ENCODE peak calls at places on chromosomes 11 and 22, in four cellular contexts. N is lower leg skin, S is brain microvascular endothelial cell, W is psoas muscle. Y is an unnamed sample.

GRCh38 chr11:95459268-95460040 is 228.5 kb upstream of the SESN3 start:
- DNase-seq in N (no peak), S (no peak), W (no peak), Y (peak; percentile 52)

GRCh38 chr11:63687845-63688244 is 6.5 kb downstream of the RTN3 start:
- DNase-seq in N (no peak), S (no peak), W (no peak), Y (no peak)

GRCh38 chr22:28440517-28441366 is 238.9 kb downstream of the TTC28 start:
- DNase-seq in N (no peak), S (peak; percentile 24), W (no peak), Y (peak; percentile 74)

GRCh38 chr11:28146123-28146751 is 38.0 kb downstream of the METTL15 start:
- DNase-seq in N (no peak), S (peak; percentile 72), W (no peak), Y (peak; percentile 88)

GRCh38 chr22:23060612-23061400 is 9.5 kb upstream of the GNAZ start:
- DNase-seq in N (no peak), S (no peak), W (peak; percentile 53), Y (no peak)

GRCh38 chr22:34812631-34813030 is 253.3 kb upstream of the ISX start:
- DNase-seq in N (no peak), S (no peak), W (no peak), Y (peak; percentile 66)

GRCh38 chr11:117595440-117595839 is 201.6 kb downstream of the DSCAML1 start:
- DNase-seq in N (no peak), S (no peak), W (no peak), Y (no peak)

GRCh38 chr11:96227244-96227643 is 115.8 kb downstream of the MAML2 start:
- DNase-seq in N (no peak), S (no peak), W (no peak), Y (no peak)

GRCh38 chr11:46347637-46348311 is 511 bp downstream of the DGKZ start:
- DNase-seq in N (no peak), S (no peak), W (peak; percentile 74), Y (no peak)

GRCh38 chr22:31044262-31044861 is 36.8 kb upstream of the SMTN start:
- DNase-seq in N (no peak), S (no peak), W (peak; percentile 68), Y (peak; percentile 47)

GRCh38 chr22:45468872-45469572 is 33.7 kb upstream of the FBLN1 start:
- DNase-seq in N (no peak), S (peak; percentile 28), W (no peak), Y (peak; percentile 85)

GRCh38 chr11:67029146-67029545 is 6.2 kb downstream of the SYT12 start:
- DNase-seq in N (no peak), S (no peak), W (no peak), Y (no peak)

GRCh38 chr22:44126807-44127206 is 53.9 kb upstream of the PARVG start:
- DNase-seq in N (no peak), S (no peak), W (no peak), Y (no peak)

GRCh38 chr11:102843474-102843873 is at the start of gene MMP3:
- DNase-seq in N (peak; percentile 29), S (no peak), W (no peak), Y (peak; percentile 73)

GRCh38 chr11:2647167-2647566 is 52.6 kb downstream of the KCNQ1OT1 start:
- DNase-seq in N (no peak), S (no peak), W (no peak), Y (no peak)

GRCh38 chr11:128553662-128554392 is 33.5 kb downstream of the ETS1 start:
- DNase-seq in N (no peak), S (no peak), W (no peak), Y (no peak)

GRCh38 chr11:6557761-6558674 is 45.4 kb downstream of the RRP8 start:
- DNase-seq in N (no peak), S (no peak), W (no peak), Y (no peak)

GRCh38 chr11:74543991-74544390 is 48.4 kb upstream of the POLD3 start:
- DNase-seq in N (no peak), S (no peak), W (no peak), Y (no peak)

GRCh38 chr11:75576445-75577049 is 14.5 kb downstream of the SERPINH1 start:
- DNase-seq in N (peak; percentile 47), S (peak; percentile 56), W (peak; percentile 72), Y (peak; percentile 83)

GRCh38 chr11:44112083-44112865 is 16.8 kb downstream of the EXT2 start:
- DNase-seq in N (no peak), S (peak; percentile 46), W (peak; percentile 76), Y (peak; percentile 87)

GRCh38 chr11:44113572-44113971 is 18.1 kb downstream of the EXT2 start:
- DNase-seq in N (no peak), S (no peak), W (no peak), Y (no peak)

GRCh38 chr11:44113018-44113417 is 17.5 kb downstream of the EXT2 start:
- DNase-seq in N (no peak), S (no peak), W (no peak), Y (no peak)

GRCh38 chr11:44108260-44108659 is 12.8 kb downstream of the EXT2 start:
- DNase-seq in N (no peak), S (no peak), W (no peak), Y (no peak)

GRCh38 chr11:44110231-44110679 is 14.8 kb downstream of the EXT2 start:
- DNase-seq in N (no peak), S (peak; percentile 53), W (no peak), Y (peak; percentile 35)
- TF ChIP-seq CTCF in N (no peak), S (peak; percentile 93), W (peak; percentile 76), Y (peak; percentile 83)

DNA sequence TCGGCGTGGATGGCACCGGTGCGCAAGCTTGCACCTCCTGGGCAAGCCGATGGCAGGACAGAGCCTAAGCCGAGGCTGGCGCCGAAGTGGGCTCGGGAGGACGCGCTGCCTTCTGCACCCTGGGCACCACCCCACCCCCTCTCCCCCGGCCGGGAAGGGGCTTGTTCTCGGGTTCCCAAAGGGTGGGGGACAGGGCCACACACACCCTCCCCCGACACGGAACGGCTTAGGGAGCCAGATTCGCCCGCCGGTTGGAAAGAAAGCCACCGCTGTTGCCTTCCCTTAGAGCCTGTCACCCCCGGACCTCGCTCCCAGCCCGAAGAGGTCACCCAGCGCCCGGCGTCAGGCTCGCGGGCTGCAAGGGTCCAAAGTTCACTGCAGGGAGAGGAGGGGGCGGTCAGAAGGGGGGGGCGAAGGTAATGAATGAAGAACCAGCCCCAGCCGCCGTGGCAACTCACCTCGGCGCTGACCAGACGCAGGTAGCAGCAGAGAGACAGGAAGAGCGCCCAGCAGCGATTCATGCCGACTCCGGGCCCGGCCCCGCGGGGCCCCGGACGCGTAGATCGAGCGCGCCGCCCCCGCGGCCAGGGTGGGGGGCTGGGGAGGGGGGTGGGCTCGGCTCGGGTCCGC is 1.2 kb downstream of the PDGFB start:
- DNase-seq in N (no peak), S (no peak), W (no peak), Y (no peak)
- H3K4me3 ChIP-seq in N (peak overlapping the region; percentile 47), S (peak overlapping the region; percentile 3), W (peak overlapping the region; percentile 73), Y (peak overlapping the region; percentile 33)

DNA sequence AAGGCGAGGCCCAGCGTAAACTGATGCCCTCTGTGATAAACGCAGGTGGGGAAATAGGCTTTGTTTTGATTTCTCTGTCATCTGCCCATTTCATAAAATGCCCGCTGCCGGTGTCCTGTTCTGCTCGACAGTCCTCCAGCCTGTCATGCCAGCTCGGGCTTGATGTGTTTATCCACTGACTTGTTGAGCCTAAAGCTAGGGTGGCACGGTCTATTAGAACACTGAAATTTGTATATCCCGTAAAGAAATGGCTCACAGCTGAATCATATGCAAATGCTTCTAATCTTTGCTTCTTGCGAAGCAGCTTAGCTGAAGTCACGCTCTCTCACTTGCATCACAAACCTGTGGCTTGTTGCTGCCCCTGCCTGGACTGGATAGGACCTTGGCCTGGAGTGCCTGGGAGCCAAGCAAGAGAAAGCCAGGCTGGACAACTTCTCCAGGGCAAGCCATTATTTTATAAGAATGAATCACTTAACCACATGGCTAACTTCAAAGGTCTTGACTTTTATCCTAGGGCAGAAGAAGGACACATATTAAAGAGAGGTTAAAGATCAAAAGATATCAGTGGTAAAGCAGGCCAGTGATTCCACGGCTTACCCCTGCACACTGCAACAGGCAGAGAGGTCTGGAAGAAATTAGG is 33.1 kb downstream of the EHF start:
- DNase-seq in N (peak; percentile 49), S (peak; percentile 95), W (peak; percentile 81), Y (peak; percentile 94)
- TF ChIP-seq CTCF in N (no peak), S (peak; percentile 32), W (no peak), Y (peak; percentile 28)

GRCh38 chr11:72643547-72643946 is 30.7 kb downstream of the PDE2A start:
- DNase-seq in N (no peak), S (peak; percentile 18), W (no peak), Y (peak; percentile 12)
- H3K4me3 ChIP-seq in N (no peak overlapping the region), S (no peak overlapping the region), W (no peak overlapping the region), Y (no peak overlapping the region)

GRCh38 chr11:124646148-124646547 is 23.5 kb downstream of the TBRG1 start:
- DNase-seq in N (no peak), S (no peak), W (no peak), Y (no peak)

GRCh38 chr11:124643042-124643604 is 20.5 kb downstream of the TBRG1 start:
- DNase-seq in N (no peak), S (no peak), W (no peak), Y (no peak)

GRCh38 chr11:124642628-124643027 is 20.0 kb downstream of the TBRG1 start:
- DNase-seq in N (no peak), S (no peak), W (no peak), Y (no peak)

GRCh38 chr11:124643605-124644425 is 21.2 kb downstream of the TBRG1 start:
- DNase-seq in N (no peak), S (peak; percentile 96), W (no peak), Y (peak; percentile 79)

GRCh38 chr11:124644426-124645280 is 22.0 kb downstream of the TBRG1 start:
- DNase-seq in N (peak; percentile 41), S (peak; percentile 81), W (peak; percentile 57), Y (peak; percentile 76)
- TF ChIP-seq CTCF in N (no peak), S (peak; percentile 72), W (peak; percentile 73), Y (peak; percentile 81)